ENCODE peak calls at places on chromosomes 11 and 22, in five cellular contexts. One of them, this sample, is unnamed. For H3K4me1, the result is how much of the 10 kb centered on the place peaks cover.

GRCh38 chr11:113841691-113842090 is 33.7 kb downstream of the USP28 start:
- DNase-seq in GM23338: no peak
- DNase-seq in colonic mucosa: no peak
- DNase-seq in MM.1S: no peak
- DNase-seq in IMR-90: no peak
- DNase-seq in this sample: no peak

GRCh38 chr11:107549253-107549953 is 16.1 kb downstream of the ALKBH8 start:
- DNase-seq in GM23338: peak
- DNase-seq in colonic mucosa: peak
- DNase-seq in MM.1S: peak
- DNase-seq in IMR-90: peak
- DNase-seq in this sample: no peak

GRCh38 chr11:132643239-132643638 is 889.1 kb downstream of the OPCML start:
- DNase-seq in GM23338: no peak
- DNase-seq in colonic mucosa: no peak
- DNase-seq in MM.1S: no peak
- DNase-seq in IMR-90: no peak
- DNase-seq in this sample: no peak

GRCh38 chr11:813440-814096 is 3.8 kb downstream of the RPLP2 start:
- DNase-seq in GM23338: no peak
- DNase-seq in colonic mucosa: no peak
- DNase-seq in MM.1S: no peak
- DNase-seq in IMR-90: no peak
- DNase-seq in this sample: no peak

GRCh38 chr11:101912823-101913284 is 2.0 kb upstream of the CEP126 start:
- DNase-seq in GM23338: no peak
- DNase-seq in colonic mucosa: no peak
- DNase-seq in MM.1S: no peak
- DNase-seq in IMR-90: peak
- DNase-seq in this sample: no peak

GRCh38 chr11:2884424-2884815 is 1.2 kb downstream of the CDKN1C start:
- DNase-seq in GM23338: no peak
- DNase-seq in colonic mucosa: no peak
- DNase-seq in MM.1S: peak
- DNase-seq in IMR-90: no peak
- DNase-seq in this sample: no peak

GRCh38 chr11:26106713-26107112 is 225.2 kb upstream of the ANO3 start:
- DNase-seq in GM23338: no peak
- DNase-seq in colonic mucosa: no peak
- DNase-seq in MM.1S: peak
- DNase-seq in IMR-90: no peak
- DNase-seq in this sample: no peak

GRCh38 chr11:130209128-130209932 is 49.7 kb downstream of the ST14 start:
- DNase-seq in GM23338: no peak
- DNase-seq in colonic mucosa: peak
- DNase-seq in MM.1S: no peak
- DNase-seq in IMR-90: no peak
- DNase-seq in this sample: no peak

GRCh38 chr11:133081020-133081419 is 451.3 kb downstream of the OPCML start:
- DNase-seq in GM23338: peak
- DNase-seq in colonic mucosa: no peak
- DNase-seq in MM.1S: no peak
- DNase-seq in IMR-90: no peak
- DNase-seq in this sample: no peak

GRCh38 chr11:20087118-20087521 is 73.2 kb downstream of the DBX1 start:
- DNase-seq in GM23338: no peak
- DNase-seq in colonic mucosa: no peak
- DNase-seq in MM.1S: no peak
- DNase-seq in IMR-90: peak
- DNase-seq in this sample: no peak

GRCh38 chr11:121909571-121909970 is 206.4 kb downstream of the BLID start:
- DNase-seq in GM23338: no peak
- DNase-seq in colonic mucosa: no peak
- DNase-seq in MM.1S: no peak
- DNase-seq in IMR-90: no peak
- DNase-seq in this sample: no peak

GRCh38 chr11:129321076-129321475 is 54.6 kb upstream of the BARX2 start:
- DNase-seq in GM23338: no peak
- DNase-seq in colonic mucosa: no peak
- DNase-seq in MM.1S: no peak
- DNase-seq in IMR-90: no peak
- DNase-seq in this sample: no peak

GRCh38 chr11:11407738-11408084 is 54.7 kb upstream of the CSNK2A3 start:
- DNase-seq in GM23338: no peak
- DNase-seq in colonic mucosa: no peak
- DNase-seq in MM.1S: no peak
- DNase-seq in IMR-90: no peak
- DNase-seq in this sample: no peak

GRCh38 chr11:47716692-47717091 is 1.5 kb upstream of the AGBL2 start:
- DNase-seq in GM23338: no peak
- DNase-seq in colonic mucosa: no peak
- DNase-seq in MM.1S: peak
- DNase-seq in IMR-90: no peak
- DNase-seq in this sample: no peak

GRCh38 chr11:61922539-61922938 is 5.2 kb upstream of the RAB3IL1 start:
- DNase-seq in GM23338: no peak
- DNase-seq in colonic mucosa: peak
- DNase-seq in MM.1S: no peak
- DNase-seq in IMR-90: peak
- DNase-seq in this sample: no peak

GRCh38 chr11:1181858-1182535 is 24.2 kb downstream of the MUC5AC start:
- DNase-seq in GM23338: no peak
- DNase-seq in colonic mucosa: no peak
- DNase-seq in MM.1S: no peak
- DNase-seq in IMR-90: no peak
- DNase-seq in this sample: no peak

GRCh38 chr11:107682182-107682971 is 29.5 kb downstream of the SLN start:
- DNase-seq in GM23338: no peak
- DNase-seq in colonic mucosa: no peak
- DNase-seq in MM.1S: no peak
- DNase-seq in IMR-90: no peak
- DNase-seq in this sample: no peak

GRCh38 chr11:1382831-1383607 is 6.7 kb upstream of the BRSK2 start:
- DNase-seq in GM23338: peak
- DNase-seq in colonic mucosa: peak
- DNase-seq in MM.1S: peak
- DNase-seq in IMR-90: peak
- DNase-seq in this sample: peak

GRCh38 chr11:127002669-127003259 is 2.2 kb upstream of the KIRREL3 start:
- DNase-seq in GM23338: no peak
- DNase-seq in colonic mucosa: no peak
- DNase-seq in MM.1S: no peak
- DNase-seq in IMR-90: no peak
- DNase-seq in this sample: no peak

GRCh38 chr11:70240337-70240736 is 30.2 kb upstream of the PPFIA1 start:
- DNase-seq in GM23338: no peak
- DNase-seq in colonic mucosa: no peak
- DNase-seq in MM.1S: no peak
- DNase-seq in IMR-90: no peak
- DNase-seq in this sample: no peak

GRCh38 chr11:102824541-102824940 is 18.9 kb downstream of the MMP3 start:
- DNase-seq in GM23338: no peak
- DNase-seq in colonic mucosa: no peak
- DNase-seq in MM.1S: no peak
- DNase-seq in IMR-90: no peak
- DNase-seq in this sample: no peak

GRCh38 chr11:116379185-116379828 is 393.5 kb downstream of the BUD13 start:
- DNase-seq in GM23338: peak
- DNase-seq in colonic mucosa: peak
- DNase-seq in MM.1S: peak
- DNase-seq in IMR-90: peak
- DNase-seq in this sample: no peak

GRCh38 chr11:32751381-32751780 is 43.1 kb downstream of the CCDC73 start:
- DNase-seq in GM23338: peak
- DNase-seq in colonic mucosa: no peak
- DNase-seq in MM.1S: no peak
- DNase-seq in IMR-90: no peak
- DNase-seq in this sample: no peak

GRCh38 chr11:35390737-35391682 is 28.3 kb downstream of the SLC1A2 start:
- DNase-seq in GM23338: no peak
- DNase-seq in colonic mucosa: peak
- DNase-seq in MM.1S: no peak
- DNase-seq in IMR-90: peak
- DNase-seq in this sample: no peak

GRCh38 chr11:90326647-90327046 is 103.8 kb upstream of the CHORDC1 start:
- DNase-seq in GM23338: no peak
- DNase-seq in colonic mucosa: no peak
- DNase-seq in MM.1S: no peak
- DNase-seq in IMR-90: no peak
- DNase-seq in this sample: no peak

GRCh38 chr22:42960146-42960509 is 54.8 kb downstream of the PACSIN2 start:
- DNase-seq in GM23338: no peak
- DNase-seq in colonic mucosa: no peak
- DNase-seq in MM.1S: no peak
- DNase-seq in IMR-90: peak
- DNase-seq in this sample: no peak
- H3K4me1 ChIP-seq in GM23338: half or more
- H3K4me1 ChIP-seq in colonic mucosa: under half
- H3K4me1 ChIP-seq in MM.1S: under half
- H3K4me1 ChIP-seq in IMR-90: under half
- H3K4me1 ChIP-seq in this sample: under half

DNA sequence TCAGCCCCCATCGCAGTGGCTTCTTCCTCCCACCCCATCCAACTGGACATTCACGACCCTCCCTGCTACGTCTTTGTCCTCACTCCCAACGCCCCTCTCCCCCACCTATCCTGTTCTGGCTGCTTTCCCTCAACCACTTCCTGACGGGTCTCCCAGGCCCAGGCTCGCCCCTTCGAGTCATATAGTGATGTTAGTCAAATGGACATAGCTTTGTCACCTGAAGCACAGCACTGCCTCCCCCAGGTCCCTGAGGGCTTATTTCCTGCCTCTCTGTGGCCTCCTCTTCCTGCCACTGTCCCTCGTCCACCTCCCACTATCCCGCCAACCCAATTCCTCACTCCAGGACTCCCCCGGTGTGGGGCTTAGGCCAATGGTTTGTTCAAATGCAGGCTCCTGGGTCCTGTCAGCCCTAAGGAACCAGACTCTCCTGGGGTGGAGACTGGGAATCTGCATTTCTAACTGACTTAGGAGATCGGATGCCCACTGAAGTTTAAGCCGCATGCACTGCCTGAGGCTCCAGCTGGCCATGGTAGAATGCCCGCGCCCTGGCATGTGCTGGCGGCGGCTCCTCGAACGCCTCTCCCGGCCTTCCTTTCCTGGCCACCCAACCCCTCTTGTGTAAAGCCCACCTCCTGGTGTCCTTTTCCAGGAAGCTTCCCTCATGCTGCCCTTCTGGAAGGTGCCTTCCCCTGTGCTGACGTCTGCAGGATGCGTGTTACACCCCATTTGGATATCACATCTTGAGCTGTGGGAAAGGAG is 18.3 kb downstream of the SUN2 start:
- DNase-seq in GM23338: no peak
- DNase-seq in colonic mucosa: no peak
- DNase-seq in MM.1S: no peak
- DNase-seq in IMR-90: peak
- DNase-seq in this sample: no peak
- H3K27ac ChIP-seq in GM23338: no peak
- H3K27ac ChIP-seq in colonic mucosa: no peak
- H3K27ac ChIP-seq in MM.1S: no peak
- H3K27ac ChIP-seq in IMR-90: no peak
- H3K27ac ChIP-seq in this sample: peak

GRCh38 chr22:30704978-30705377 is 10.3 kb downstream of the OSBP2 start:
- DNase-seq in GM23338: no peak
- DNase-seq in colonic mucosa: no peak
- DNase-seq in MM.1S: no peak
- DNase-seq in IMR-90: no peak
- DNase-seq in this sample: no peak

GRCh38 chr22:30702856-30703255 is 8.2 kb downstream of the OSBP2 start:
- DNase-seq in GM23338: no peak
- DNase-seq in colonic mucosa: no peak
- DNase-seq in MM.1S: no peak
- DNase-seq in IMR-90: no peak
- DNase-seq in this sample: no peak

GRCh38 chr22:30701872-30702271 is 7.2 kb downstream of the OSBP2 start:
- DNase-seq in GM23338: no peak
- DNase-seq in colonic mucosa: no peak
- DNase-seq in MM.1S: no peak
- DNase-seq in IMR-90: peak
- DNase-seq in this sample: no peak

GRCh38 chr22:30705710-30706651 is 11.3 kb downstream of the OSBP2 start:
- DNase-seq in GM23338: no peak
- DNase-seq in colonic mucosa: no peak
- DNase-seq in MM.1S: peak
- DNase-seq in IMR-90: peak
- DNase-seq in this sample: no peak
- H3K4me3 ChIP-seq in GM23338: no peak
- H3K4me3 ChIP-seq in colonic mucosa: no peak
- H3K4me3 ChIP-seq in MM.1S: no peak
- H3K4me3 ChIP-seq in IMR-90: no peak
- H3K4me3 ChIP-seq in this sample: no peak

GRCh38 chr22:36456459-36456835 is 25.0 kb downstream of the TXN2 start:
- DNase-seq in GM23338: no peak
- DNase-seq in colonic mucosa: no peak
- DNase-seq in MM.1S: no peak
- DNase-seq in IMR-90: no peak
- DNase-seq in this sample: no peak

GRCh38 chr22:36454916-36455570 is 26.4 kb downstream of the TXN2 start:
- DNase-seq in GM23338: peak
- DNase-seq in colonic mucosa: peak
- DNase-seq in MM.1S: peak
- DNase-seq in IMR-90: peak
- DNase-seq in this sample: peak

GRCh38 chr22:36453855-36454378 is 27.5 kb downstream of the TXN2 start:
- DNase-seq in GM23338: no peak
- DNase-seq in colonic mucosa: no peak
- DNase-seq in MM.1S: no peak
- DNase-seq in IMR-90: no peak
- DNase-seq in this sample: no peak

GRCh38 chr22:36457688-36458450 is 23.6 kb downstream of the TXN2 start:
- DNase-seq in GM23338: no peak
- DNase-seq in colonic mucosa: no peak
- DNase-seq in MM.1S: no peak
- DNase-seq in IMR-90: no peak
- DNase-seq in this sample: no peak

DNA sequence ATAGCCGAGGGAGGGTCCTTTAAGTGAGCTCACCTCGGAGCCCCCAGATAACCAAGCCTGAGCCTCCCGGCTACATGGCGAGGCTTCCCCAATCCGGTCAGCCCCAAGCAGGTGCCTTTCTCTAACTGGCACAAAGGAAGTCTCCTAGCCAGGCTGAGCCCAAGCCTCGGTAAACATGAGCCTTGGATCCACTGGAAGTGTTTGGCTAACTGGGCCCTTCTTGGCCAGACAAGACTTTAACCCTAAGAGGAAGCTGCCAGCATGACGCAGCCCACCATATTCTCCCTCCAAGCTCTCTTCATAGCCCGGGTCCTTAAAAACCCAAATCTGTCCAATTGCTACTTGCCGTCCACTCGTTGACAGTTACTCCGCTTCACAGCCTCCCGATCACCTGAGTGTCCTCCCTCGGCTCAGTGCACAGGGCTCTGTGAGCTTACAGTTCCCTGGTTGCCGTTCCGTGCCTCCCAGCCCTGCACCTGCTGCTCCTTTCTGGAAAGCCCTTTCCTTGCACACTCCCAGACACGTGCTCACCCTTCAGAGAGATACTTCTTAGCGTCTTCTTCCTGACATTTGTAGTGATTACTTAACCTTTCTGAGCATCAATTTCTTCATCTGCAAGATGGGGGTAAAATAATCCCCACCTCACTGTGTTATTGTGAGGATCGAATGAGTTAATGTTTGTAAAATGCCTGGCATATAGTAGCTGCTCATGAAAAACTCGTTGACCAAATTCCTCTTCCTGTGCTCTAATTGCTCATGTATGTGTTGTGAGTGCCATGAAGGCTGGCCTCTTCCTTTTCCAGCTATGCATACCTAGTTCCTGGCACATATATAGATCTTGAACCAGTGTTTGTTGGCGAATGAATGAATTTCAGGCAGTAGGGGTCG is 25.6 kb downstream of the TXN2 start:
- DNase-seq in GM23338: no peak
- DNase-seq in colonic mucosa: peak
- DNase-seq in MM.1S: no peak
- DNase-seq in IMR-90: no peak
- DNase-seq in this sample: no peak
- H3K4me1 ChIP-seq in GM23338: under half
- H3K4me1 ChIP-seq in colonic mucosa: under half
- H3K4me1 ChIP-seq in MM.1S: under half
- H3K4me1 ChIP-seq in IMR-90: under half
- H3K4me1 ChIP-seq in this sample: under half

This sample was measured in effector memory CD4-positive, alpha-beta T cell.